ENCODE peak calls at places on chromosomes 13 and 19, in ten cellular contexts. I is astrocyte of the spinal cord, Z is lower lobe of right lung, W is astrocyte, X is IMR-90, V is MCF 10A, B is PC-9, A is ovary, J is HepG2, K is gastrocnemius medialis. L is an unnamed sample.

GRCh38 chr19:869245-870177 is 10.0 kb downstream of the CFD start:
- DNase-seq in B (peak), Z (no peak), V (peak), W (peak), X (peak), A (peak), J (no peak), K (peak), I (peak), L (peak)

GRCh38 chr13:113862191-113862765 is 1.6 kb downstream of the GAS6 start:
- DNase-seq in X (peak), V (no peak), B (no peak), I (no peak), K (no peak), A (no peak), Z (peak), W (no peak), J (no peak), L (no peak)

GRCh38 chr19:56245062-56245740 is 27.3 kb upstream of the EDDM13 start:
- DNase-seq in J (no peak), Z (no peak), X (peak), I (no peak), A (no peak), B (no peak), V (no peak), W (peak), K (no peak), L (no peak)

GRCh38 chr13:44738463-44738862 is 162.3 kb upstream of the TSC22D1 start:
- DNase-seq in W (no peak), J (no peak), A (no peak), K (no peak), V (no peak), Z (no peak), B (no peak), I (no peak), X (no peak), L (no peak)

GRCh38 chr13:47788844-47789243 is 212.2 kb downstream of the SUCLA2 start:
- DNase-seq in V (no peak), B (no peak), I (no peak), A (no peak), Z (no peak), J (no peak), K (no peak), W (no peak), X (no peak), L (no peak)

GRCh38 chr13:98686281-98686680 is 66.2 kb downstream of the SLC15A1 start:
- DNase-seq in I (no peak), B (no peak), W (no peak), K (no peak), Z (no peak), J (no peak), X (no peak), V (no peak), A (no peak), L (no peak)

GRCh38 chr19:51093066-51093465 is 10.4 kb upstream of the KLK14 start:
- DNase-seq in I (no peak), B (no peak), Z (no peak), W (no peak), A (no peak), J (peak), X (no peak), V (no peak), K (no peak), L (no peak)

GRCh38 chr13:42367836-42368235 is 95.9 kb downstream of the AKAP11 start:
- DNase-seq in A (no peak), Z (no peak), I (no peak), J (no peak), X (no peak), K (no peak), W (no peak), V (peak), B (no peak), L (no peak)

GRCh38 chr19:48394331-48395169 is 1.1 kb downstream of the GRIN2D start:
- DNase-seq in I (no peak), J (no peak), W (no peak), X (no peak), B (no peak), V (no peak), Z (no peak), A (no peak), K (no peak), L (no peak)
- TF ChIP-seq CTCF in I (no peak), J (no peak), W (no peak), X (no peak), B (no peak), V (no peak), Z (no peak), A (no peak), K (no peak), L (no peak)

GRCh38 chr19:5504115-5504514 is 48.9 kb downstream of the ZNRF4 start:
- DNase-seq in V (no peak), X (no peak), I (no peak), J (no peak), K (no peak), Z (no peak), W (no peak), B (no peak), A (no peak), L (peak)
- TF ChIP-seq CTCF in V (no peak), X (no peak), I (peak), J (peak), K (no peak), Z (no peak), W (no peak), B (peak), A (no peak), L (no peak)

GRCh38 chr13:27709779-27710178 is 82.5 kb upstream of the GSX1 start:
- DNase-seq in V (no peak), X (no peak), A (no peak), B (no peak), Z (no peak), K (no peak), J (peak), I (no peak), W (no peak), L (no peak)

GRCh38 chr13:27713767-27714166 is 78.5 kb upstream of the GSX1 start:
- DNase-seq in A (no peak), K (no peak), X (no peak), I (no peak), W (no peak), B (no peak), J (no peak), Z (no peak), V (no peak), L (no peak)

GRCh38 chr13:27708325-27708724 is 84.0 kb upstream of the GSX1 start:
- DNase-seq in V (peak), X (no peak), J (no peak), I (no peak), K (no peak), A (no peak), W (no peak), B (no peak), Z (no peak), L (no peak)

DNA sequence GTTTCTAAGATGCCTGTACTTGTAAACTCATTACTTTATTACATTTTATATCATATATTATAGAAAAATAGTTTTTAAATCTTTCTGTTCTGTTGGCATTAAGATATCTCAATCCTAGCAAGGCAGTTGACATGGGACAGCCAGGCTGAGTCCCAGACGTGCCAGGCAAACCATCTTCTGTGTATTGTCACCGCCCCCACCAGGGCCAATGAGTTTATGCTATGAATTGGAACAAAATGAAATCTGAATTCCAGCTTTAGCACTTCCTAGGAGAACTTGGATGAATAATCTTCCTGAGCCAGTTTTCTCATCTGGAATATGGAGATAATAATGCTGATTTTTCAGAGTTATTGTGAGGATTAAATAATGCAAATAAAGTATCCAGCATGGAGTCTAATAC is 79.9 kb upstream of the GSX1 start:
- DNase-seq in J (peak), A (no peak), Z (no peak), V (peak), K (no peak), W (no peak), B (no peak), I (no peak), X (no peak), L (peak)
- TF ChIP-seq CTCF in J (peak), A (no peak), Z (peak), V (no peak), K (no peak), W (no peak), B (peak), I (no peak), X (peak), L (no peak)

DNA sequence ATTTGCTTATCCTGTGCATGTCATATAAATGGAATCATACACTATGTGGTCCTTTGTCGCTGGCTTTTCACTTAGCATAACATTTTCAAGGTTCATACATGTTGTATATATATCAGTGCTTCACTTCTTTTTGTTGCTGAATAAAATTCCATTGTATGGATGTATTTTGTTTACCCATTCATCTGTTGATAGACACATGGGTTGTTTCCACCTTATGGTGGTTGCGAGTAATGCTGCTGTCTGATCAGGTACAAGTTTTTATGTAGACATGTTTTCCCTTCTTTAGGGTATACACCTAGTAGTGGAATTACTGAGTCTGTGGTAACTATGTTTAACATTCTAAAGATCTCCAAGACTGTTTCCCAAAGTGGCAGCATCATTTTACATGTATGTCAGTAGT is 102.5 kb downstream of the RNF17 start:
- DNase-seq in K (no peak), B (no peak), V (no peak), X (no peak), W (no peak), J (no peak), I (no peak), A (no peak), Z (no peak), L (no peak)
- TF ChIP-seq CTCF in K (no peak), B (no peak), V (no peak), X (no peak), W (no peak), J (no peak), I (no peak), A (no peak), Z (no peak), L (no peak)

GRCh38 chr19:42254083-42254849 is 662 bp downstream of the ERF start:
- DNase-seq in K (peak), W (no peak), A (peak), X (peak), I (peak), B (peak), V (peak), Z (peak), J (peak), L (peak)
- TF ChIP-seq CTCF in K (no peak), W (no peak), A (no peak), X (no peak), I (no peak), B (no peak), V (no peak), Z (no peak), J (peak), L (no peak)

GRCh38 chr13:104106705-104107393 is 1040.6 kb upstream of the SLC10A2 start:
- DNase-seq in I (peak), X (peak), Z (no peak), J (no peak), B (peak), K (no peak), A (no peak), V (no peak), W (peak), L (peak)
- TF ChIP-seq CTCF in I (no peak), X (no peak), Z (no peak), J (no peak), B (no peak), K (no peak), A (no peak), V (no peak), W (no peak), L (no peak)

GRCh38 chr13:72570019-72570418 is 157.4 kb downstream of the MZT1 start:
- DNase-seq in X (no peak), K (no peak), W (no peak), A (no peak), V (no peak), I (no peak), B (no peak), Z (no peak), J (no peak), L (no peak)

GRCh38 chr13:72561791-72562190 is 165.6 kb downstream of the MZT1 start:
- DNase-seq in X (no peak), A (no peak), J (no peak), I (no peak), K (no peak), Z (no peak), V (no peak), B (no peak), W (no peak), L (no peak)

GRCh38 chr13:72562686-72563085 is 164.7 kb downstream of the MZT1 start:
- DNase-seq in J (no peak), I (no peak), V (no peak), Z (no peak), X (no peak), W (no peak), B (no peak), A (no peak), K (no peak), L (no peak)

GRCh38 chr13:72567566-72567965 is 159.9 kb downstream of the MZT1 start:
- DNase-seq in X (no peak), I (no peak), B (no peak), Z (no peak), K (no peak), V (no peak), W (no peak), A (no peak), J (no peak), L (no peak)

GRCh38 chr13:72565893-72566292 is 161.5 kb downstream of the MZT1 start:
- DNase-seq in X (peak), A (no peak), J (peak), Z (no peak), I (peak), K (no peak), W (peak), V (peak), B (no peak), L (no peak)
- TF ChIP-seq CTCF in X (peak), A (no peak), J (peak), Z (peak), I (peak), K (no peak), W (peak), V (peak), B (peak), L (no peak)

DNA sequence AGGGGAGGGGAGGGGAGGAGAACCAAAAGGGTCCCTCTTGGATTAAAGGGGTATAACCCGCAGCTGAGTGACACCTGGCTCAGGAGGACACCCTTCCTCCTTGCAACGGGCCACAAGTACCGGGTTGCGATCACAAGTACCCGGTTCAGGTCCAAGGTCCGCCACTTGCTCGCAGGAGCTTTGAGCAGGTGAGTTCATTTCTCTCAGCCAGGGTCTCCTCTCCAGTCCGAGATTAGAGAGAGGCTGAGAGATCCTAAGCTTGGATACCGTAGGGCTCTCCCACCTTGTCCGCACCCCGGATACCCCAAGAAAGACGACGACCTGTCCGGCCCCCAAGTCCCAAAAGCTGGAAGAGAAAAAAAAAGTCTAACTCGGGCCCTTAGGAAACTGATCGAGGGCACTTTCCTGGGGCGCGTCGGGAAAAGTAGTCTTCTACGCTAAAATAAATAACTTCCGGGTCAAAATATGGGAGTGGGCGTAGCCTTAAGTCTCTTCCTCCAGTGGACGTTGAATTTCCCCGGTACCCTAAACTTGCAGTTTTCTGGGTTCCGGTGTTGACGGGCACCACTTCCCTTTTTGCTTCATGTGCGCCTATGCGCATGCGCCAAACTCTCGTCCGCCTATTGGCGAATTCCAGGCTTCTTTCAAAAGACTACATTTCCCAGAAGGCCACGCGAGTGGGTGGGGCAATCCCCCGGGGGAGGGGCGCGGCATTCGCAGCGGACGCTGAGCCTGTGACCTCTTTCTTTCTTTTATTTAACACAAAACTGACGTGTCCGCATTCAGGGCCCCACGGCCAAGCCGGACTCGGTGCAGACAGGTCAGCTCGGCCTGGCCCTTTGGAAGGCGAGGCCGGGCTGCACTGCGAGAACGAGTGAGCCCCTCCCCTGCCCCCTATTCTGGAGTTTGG is 4.4 kb downstream of the C19orf67 start:
- DNase-seq in I (peak), J (peak), X (peak), V (peak), K (peak), Z (peak), A (peak), B (peak), W (peak), L (peak)
- TF ChIP-seq CTCF in I (no peak), J (no peak), X (no peak), V (no peak), K (no peak), Z (no peak), A (no peak), B (no peak), W (no peak), L (no peak)

GRCh38 chr13:60169239-60170031 is 5.7 kb upstream of the DIAPH3 start:
- DNase-seq in A (no peak), K (no peak), I (no peak), V (no peak), X (no peak), Z (no peak), W (no peak), B (no peak), J (no peak), L (no peak)
- TF ChIP-seq CTCF in A (no peak), K (no peak), I (no peak), V (no peak), X (peak), Z (no peak), W (no peak), B (peak), J (no peak), L (no peak)

GRCh38 chr19:43625918-43626579 is 6.6 kb upstream of the ZNF428 start:
- DNase-seq in W (no peak), K (no peak), X (no peak), J (no peak), I (no peak), B (no peak), V (peak), Z (no peak), A (no peak), L (peak)

GRCh38 chr19:43623889-43624670 is 4.7 kb upstream of the ZNF428 start:
- DNase-seq in B (no peak), K (no peak), Z (no peak), W (no peak), V (no peak), A (no peak), J (no peak), I (no peak), X (no peak), L (no peak)

GRCh38 chr19:43622956-43623355 is 3.5 kb upstream of the ZNF428 start:
- DNase-seq in I (no peak), X (no peak), V (no peak), W (no peak), Z (no peak), A (no peak), J (no peak), K (no peak), B (no peak), L (no peak)

GRCh38 chr19:43626838-43627237 is 7.4 kb upstream of the ZNF428 start:
- DNase-seq in K (no peak), A (no peak), Z (no peak), V (no peak), J (no peak), I (no peak), X (no peak), W (no peak), B (no peak), L (no peak)

DNA sequence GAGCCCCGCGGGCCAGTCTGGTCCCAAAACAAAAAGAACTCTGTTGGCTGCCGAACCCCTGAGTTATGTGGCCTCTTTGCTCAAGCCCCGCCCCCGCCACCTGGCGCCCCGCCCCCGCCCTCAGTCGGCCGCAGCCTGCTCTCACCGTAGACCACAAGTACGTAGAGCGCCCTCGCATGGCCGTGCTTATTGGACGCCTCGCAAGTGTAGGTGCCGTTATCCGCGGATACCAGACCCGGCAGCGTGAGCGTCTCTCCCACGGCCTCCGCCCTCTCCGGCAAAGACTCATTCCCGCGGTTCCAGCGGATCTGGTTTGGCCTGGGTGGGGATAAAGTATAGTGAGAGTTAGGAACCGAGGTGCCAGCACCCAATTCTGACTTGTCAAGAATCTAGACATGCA is 5.5 kb upstream of the ZNF428 start:
- DNase-seq in X (peak), V (peak), A (peak), I (no peak), B (no peak), W (no peak), Z (peak), J (no peak), K (peak), L (no peak)
- TF ChIP-seq CTCF in X (no peak), V (peak), A (no peak), I (no peak), B (no peak), W (no peak), Z (peak), J (no peak), K (no peak), L (no peak)

L was measured in Calu3.